ENCODE peak calls at places on chromosomes 3 and 15, in five cellular contexts. Q, C, T, A and Y are unnamed samples.

GRCh38 chr15:62603757-62604156 is 438.7 kb upstream of the C2CD4B start:
- DNase-seq in Q (no peak), C (no peak), T (peak; percentile 27), A (no peak), Y (no peak)

GRCh38 chr15:85380860-85381535 is 595 bp downstream of the AKAP13 start:
- DNase-seq in Q (peak; percentile 30), C (no peak), T (peak; percentile 54), A (peak; percentile 78), Y (peak; percentile 12)

GRCh38 chr3:31670136-31670535 is 137.4 kb downstream of the STT3B start:
- DNase-seq in Q (no peak), C (no peak), T (no peak), A (no peak), Y (no peak)

GRCh38 chr3:189947948-189948723 is 172.6 kb downstream of the P3H2 start:
- DNase-seq in Q (no peak), C (peak; percentile 53), T (peak; percentile 49), A (peak; percentile 73), Y (no peak)

GRCh38 chr15:81966628-81967027 is 79.2 kb downstream of the MEX3B start:
- DNase-seq in Q (no peak), C (no peak), T (peak; percentile 41), A (no peak), Y (no peak)

GRCh38 chr15:28017423-28017924 is 81.6 kb downstream of the OCA2 start:
- DNase-seq in Q (no peak), C (no peak), T (no peak), A (peak; percentile 69), Y (peak; percentile 13)

GRCh38 chr3:185332026-185332735 is 30.8 kb upstream of the MAP3K13 start:
- DNase-seq in Q (no peak), C (peak; percentile 99), T (peak; percentile 84), A (peak; percentile 84), Y (no peak)

GRCh38 chr3:142003291-142003690 is 126.8 kb downstream of the ATP1B3 start:
- DNase-seq in Q (no peak), C (no peak), T (no peak), A (no peak), Y (no peak)

GRCh38 chr3:101252897-101253296 is 67.5 kb downstream of the IMPG2 start:
- DNase-seq in Q (no peak), C (no peak), T (no peak), A (no peak), Y (no peak)

GRCh38 chr15:100919481-100920405 is 586 bp downstream of the LRRK1 start:
- DNase-seq in Q (no peak), C (no peak), T (peak; percentile 36), A (peak; percentile 55), Y (no peak)

GRCh38 chr3:77190281-77190841 is 150.5 kb downstream of the ROBO2 start:
- DNase-seq in Q (no peak), C (no peak), T (peak; percentile 12), A (no peak), Y (no peak)

GRCh38 chr15:31080618-31081017 is 20.9 kb downstream of the TRPM1 start:
- DNase-seq in Q (no peak), C (no peak), T (peak; percentile 51), A (no peak), Y (no peak)

GRCh38 chr15:81216411-81216810 is 19.7 kb downstream of the IL16 start:
- DNase-seq in Q (no peak), C (no peak), T (no peak), A (no peak), Y (no peak)

GRCh38 chr3:158443632-158444031 is 127.4 kb upstream of the MLF1 start:
- DNase-seq in Q (no peak), C (no peak), T (no peak), A (no peak), Y (no peak)

GRCh38 chr3:184691397-184692131 is 20.3 kb downstream of the MAGEF1 start:
- DNase-seq in Q (no peak), C (no peak), T (no peak), A (no peak), Y (no peak)

GRCh38 chr3:194276768-194277546 is 74.2 kb downstream of the CPN2 start:
- DNase-seq in Q (no peak), C (no peak), T (no peak), A (no peak), Y (no peak)

GRCh38 chr3:153667341-153667740 is 453.8 kb upstream of the ARHGEF26 start:
- DNase-seq in Q (no peak), C (no peak), T (peak; percentile 4), A (no peak), Y (no peak)

GRCh38 chr3:63142681-63143080 is 135.4 kb upstream of the SYNPR start:
- DNase-seq in Q (no peak), C (no peak), T (no peak), A (no peak), Y (no peak)